ENCODE peak calls at places on chromosomes 16 and 17, in four cellular contexts. F is prostate gland; Y is IMR-90; B is stimulated activated CD8-positive, alpha-beta memory T cell treated with anti-CD3 and anti-CD28 coated beads, Interleukin-7, amount 100 ng/mL, for 4 hours. V is an unnamed sample.

GRCh38 chr16:55835578-55835977 is 2.7 kb upstream of the CES1 start:
- DNase-seq in Y (no peak), B (no peak), F (peak; percentile 33), V (no peak)

GRCh38 chr17:71460943-71461342 is 659.9 kb upstream of the SOX9 start:
- DNase-seq in Y (peak; percentile 43), F (no peak), B (no peak), V (peak; percentile 39)

GRCh38 chr17:73292031-73292531 is 19.7 kb downstream of the CDC42EP4 start:
- DNase-seq in Y (peak; percentile 83), F (no peak), B (no peak), V (peak; percentile 97)

GRCh38 chr16:28900601-28901000 is 22.3 kb downstream of the ATP2A1 start:
- DNase-seq in B (no peak), F (no peak), Y (no peak), V (no peak)

GRCh38 chr17:77690271-77691161 is 268.0 kb upstream of the TNRC6C start:
- DNase-seq in B (no peak), Y (no peak), F (no peak), V (no peak)

GRCh38 chr17:66711403-66711802 is 123.5 kb upstream of the CACNG5 start:
- DNase-seq in F (no peak), Y (no peak), B (no peak), V (no peak)

GRCh38 chr17:15744091-15744676 is 12.1 kb downstream of the TBC1D26 start:
- DNase-seq in Y (no peak), B (no peak), F (no peak), V (no peak)

GRCh38 chr17:80872999-80873951 is 118.4 kb upstream of the CHMP6 start:
- DNase-seq in Y (no peak), F (no peak), B (no peak), V (no peak)

GRCh38 chr16:4654387-4654901 is 29.8 kb downstream of the MGRN1 start:
- DNase-seq in B (no peak), Y (no peak), F (no peak), V (no peak)

GRCh38 chr16:31535737-31536136 is 8.0 kb downstream of the AHSP start:
- DNase-seq in F (no peak), B (no peak), Y (no peak), V (no peak)

GRCh38 chr17:67156269-67157199 is 88.5 kb downstream of the HELZ start:
- DNase-seq in F (no peak), B (no peak), Y (peak; percentile 14), V (peak; percentile 88)

GRCh38 chr16:4194661-4195060 is 47.2 kb downstream of the SRL start:
- DNase-seq in F (no peak), B (no peak), Y (no peak), V (no peak)

GRCh38 chr16:82368041-82368440 is 198.0 kb upstream of the MPHOSPH6 start:
- DNase-seq in F (peak; percentile 26), Y (peak; percentile 32), B (no peak), V (peak; percentile 13)

GRCh38 chr16:13839577-13839976 is 80.4 kb upstream of the ERCC4 start:
- DNase-seq in Y (no peak), B (no peak), F (no peak), V (no peak)

GRCh38 chr17:57948169-57948554 is 7.0 kb downstream of the CUEDC1 start:
- DNase-seq in F (no peak), B (no peak), Y (no peak), V (no peak)

GRCh38 chr16:74448990-74449389 is 27.7 kb upstream of the CLEC18B start:
- DNase-seq in Y (peak; percentile 95), F (no peak), B (no peak), V (peak; percentile 91)

GRCh38 chr16:48555597-48555996 is 54.4 kb downstream of the N4BP1 start:
- DNase-seq in F (no peak), B (no peak), Y (no peak), V (no peak)

GRCh38 chr16:88770459-88771293 is 14.3 kb downstream of the PIEZO1 start:
- DNase-seq in F (peak; percentile 70), B (no peak), Y (peak; percentile 87), V (peak; percentile 93)

GRCh38 chr16:68823401-68823800 is 19.9 kb upstream of the TANGO6 start:
- DNase-seq in F (no peak), Y (peak; percentile 89), B (no peak), V (peak; percentile 81)

GRCh38 chr17:18226284-18226945 is 980 bp downstream of the LLGL1 start:
- DNase-seq in B (no peak), F (no peak), Y (peak; percentile 11), V (no peak)

GRCh38 chr17:10521949-10522348 is 3.6 kb upstream of the MYH1 start:
- DNase-seq in B (no peak), Y (no peak), F (no peak), V (no peak)

GRCh38 chr16:87965973-87966667 is 14.9 kb downstream of the BANP start:
- DNase-seq in F (no peak), Y (peak; percentile 49), B (no peak), V (no peak)

GRCh38 chr16:30996324-30996999 is 11.5 kb downstream of the HSD3B7 start:
- DNase-seq in Y (no peak), B (no peak), F (no peak), V (peak; percentile 68)

GRCh38 chr17:31140127-31140526 is 45.4 kb downstream of the NF1 start:
- DNase-seq in Y (no peak), B (no peak), F (no peak), V (no peak)

GRCh38 chr17:60249517-60249826 is 99.7 kb downstream of the CA4 start:
- DNase-seq in B (no peak), F (no peak), Y (peak; percentile 51), V (no peak)

GRCh38 chr16:19835989-19836421 is 48.6 kb downstream of the GPRC5B start:
- DNase-seq in F (no peak), B (no peak), Y (peak; percentile 83), V (peak; percentile 25)

GRCh38 chr17:3904486-3904885 is 11.6 kb upstream of the CAMKK1 start:
- DNase-seq in F (no peak), Y (no peak), B (no peak), V (no peak)

GRCh38 chr16:87008664-87009063 is 308.5 kb downstream of the C16orf95 start:
- DNase-seq in F (no peak), B (no peak), Y (no peak), V (no peak)

GRCh38 chr16:78505544-78506371 is 406.3 kb downstream of the WWOX start:
- DNase-seq in B (no peak), F (no peak), Y (no peak), V (peak; percentile 70)

GRCh38 chr16:72927199-72928088 is 120.5 kb downstream of the ZFHX3 start:
- DNase-seq in F (peak; percentile 90), Y (peak; percentile 97), B (no peak), V (peak; percentile 34)

GRCh38 chr17:83057793-83058477 is 21.5 kb upstream of the METRNL start:
- DNase-seq in Y (no peak), B (no peak), F (no peak), V (peak; percentile 35)

GRCh38 chr16:68873635-68874471 is 30.5 kb downstream of the TANGO6 start:
- DNase-seq in B (no peak), Y (no peak), F (no peak), V (no peak)

GRCh38 chr16:69938981-69939820 is 11.9 kb upstream of the CLEC18A start:
- DNase-seq in F (no peak), Y (no peak), B (no peak), V (no peak)

GRCh38 chr17:21419299-21420239 is 43.4 kb downstream of the KCNJ12 start:
- DNase-seq in Y (no peak), F (no peak), B (no peak), V (no peak)

GRCh38 chr17:37710344-37710886 is 34.4 kb downstream of the HNF1B start:
- DNase-seq in Y (peak; percentile 62), F (peak; percentile 85), B (no peak), V (peak; percentile 92)

GRCh38 chr16:9441021-9441420 is 349.6 kb downstream of the HAPSTR1 start:
- DNase-seq in B (no peak), Y (no peak), F (no peak), V (peak; percentile 86)